ENCODE peak calls at places on chromosomes 12 and 14, in six cellular contexts. F, U, D, X, E and Y are unnamed samples.
A peak's percentile ranks its signal among the peaks of the same experiment; 100 is the strongest.

GRCh38 chr14:64539186-64539552 is 1.4 kb upstream of the HSPA2 start:
- DNase-seq in F (no peak), U (no peak), D (peak; percentile 52), X (no peak), E (no peak), Y (no peak)

GRCh38 chr12:95687937-95688336 is 102.6 kb downstream of the NTN4 start:
- DNase-seq in F (no peak), U (no peak), D (no peak), X (no peak), E (no peak), Y (no peak)

GRCh38 chr12:107845980-107846659 is 71.6 kb downstream of the ASCL4 start:
- DNase-seq in F (no peak), U (no peak), D (no peak), X (no peak), E (no peak), Y (no peak)

GRCh38 chr12:92136883-92137582 is 8.6 kb downstream of the BTG1 start:
- DNase-seq in F (no peak), U (peak; percentile 51), D (peak; percentile 93), X (peak; percentile 90), E (no peak), Y (peak; percentile 48)

GRCh38 chr14:36952702-36953101 is 219.7 kb downstream of the SLC25A21 start:
- DNase-seq in F (no peak), U (no peak), D (peak; percentile 82), X (peak; percentile 80), E (no peak), Y (peak; percentile 22)

GRCh38 chr12:95551305-95551704 is at the start of gene USP44:
- DNase-seq in F (no peak), U (no peak), D (no peak), X (no peak), E (no peak), Y (no peak)

GRCh38 chr12:57740656-57741412 is 2.3 kb upstream of the AGAP2 start:
- DNase-seq in F (peak; percentile 95), U (peak; percentile 85), D (no peak), X (no peak), E (peak; percentile 66), Y (no peak)

GRCh38 chr14:106564058-106564643 is 1037.8 kb downstream of the TMEM121 start:
- DNase-seq in F (peak; percentile 18), U (peak; percentile 68), D (peak; percentile 1), X (no peak), E (peak; percentile 70), Y (no peak)

GRCh38 chr14:53924754-53925153 is 31.9 kb downstream of the BMP4 start:
- DNase-seq in F (no peak), U (no peak), D (peak; percentile 83), X (peak; percentile 93), E (no peak), Y (peak; percentile 95)

GRCh38 chr14:102889615-102890014 is 32.8 kb upstream of the AMN start:
- DNase-seq in F (no peak), U (no peak), D (no peak), X (no peak), E (no peak), Y (no peak)

GRCh38 chr14:73802431-73803188 is 49.0 kb upstream of the PTGR2 start:
- DNase-seq in F (no peak), U (no peak), D (no peak), X (no peak), E (no peak), Y (no peak)

GRCh38 chr14:92973798-92974372 is 50.9 kb downstream of the CHGA start:
- DNase-seq in F (no peak), U (no peak), D (no peak), X (peak; percentile 55), E (no peak), Y (no peak)

GRCh38 chr14:61963926-61964325 is 201.7 kb downstream of the SNAPC1 start:
- DNase-seq in F (no peak), U (no peak), D (peak; percentile 21), X (no peak), E (no peak), Y (no peak)

GRCh38 chr14:67934087-67934486 is 114.5 kb downstream of the RAD51B start:
- DNase-seq in F (peak; percentile 30), U (peak; percentile 68), D (peak; percentile 89), X (peak; percentile 79), E (no peak), Y (peak; percentile 65)

GRCh38 chr14:37903561-37904191 is 304.0 kb upstream of the SSTR1 start:
- DNase-seq in F (no peak), U (peak; percentile 29), D (peak; percentile 73), X (peak; percentile 54), E (no peak), Y (no peak)

GRCh38 chr14:33454022-33454645 is 496.7 kb downstream of the EGLN3 start:
- DNase-seq in F (no peak), U (no peak), D (no peak), X (no peak), E (no peak), Y (no peak)

GRCh38 chr12:68189766-68190700 is 30.5 kb upstream of the IFNG start:
- DNase-seq in F (no peak), U (no peak), D (peak; percentile 61), X (peak; percentile 11), E (no peak), Y (peak; percentile 70)

GRCh38 chr12:88805286-88805685 is 225.0 kb upstream of the KITLG start:
- DNase-seq in F (no peak), U (no peak), D (no peak), X (no peak), E (no peak), Y (no peak)

GRCh38 chr12:31491819-31492598 is 98.9 kb downstream of the DENND5B start:
- DNase-seq in F (no peak), U (no peak), D (peak; percentile 88), X (peak; percentile 86), E (no peak), Y (peak; percentile 89)

GRCh38 chr12:82660541-82661325 is 26.0 kb upstream of the TMTC2 start:
- DNase-seq in F (no peak), U (no peak), D (no peak), X (no peak), E (no peak), Y (peak; percentile 28)

GRCh38 chr14:86938356-86938755 is 1054.6 kb downstream of the GALC start:
- DNase-seq in F (no peak), U (no peak), D (no peak), X (no peak), E (no peak), Y (no peak)

GRCh38 chr12:90333384-90333783 is 621.6 kb downstream of the CCER1 start:
- DNase-seq in F (no peak), U (no peak), D (no peak), X (no peak), E (no peak), Y (no peak)

GRCh38 chr12:25929096-25929637 is 29.3 kb upstream of the RASSF8 start:
- DNase-seq in F (no peak), U (no peak), D (peak; percentile 80), X (no peak), E (no peak), Y (peak; percentile 37)

GRCh38 chr14:75306917-75307699 is 28.5 kb downstream of the FOS start:
- DNase-seq in F (no peak), U (peak; percentile 81), D (peak; percentile 37), X (no peak), E (no peak), Y (no peak)

GRCh38 chr12:12482959-12483358 is 79.7 kb downstream of the DUSP16 start:
- DNase-seq in F (no peak), U (peak; percentile 32), D (no peak), X (no peak), E (no peak), Y (no peak)

GRCh38 chr14:79732911-79733310 is 478.4 kb downstream of the DIO2 start:
- DNase-seq in F (no peak), U (no peak), D (peak; percentile 53), X (no peak), E (no peak), Y (no peak)

GRCh38 chr12:128069359-128069997 is 197.5 kb upstream of the TMEM132C start:
- DNase-seq in F (peak; percentile 12), U (peak; percentile 55), D (peak; percentile 55), X (peak; percentile 16), E (no peak), Y (no peak)